ENCODE peak calls at places on chromosomes 1 and 21, in four cellular contexts. Z is COR-L47, C is NCI-H1436 treated with DMSO at 0.1 percent for 48 hours, N is progenitor cell of endocrine pancreas. U is an unnamed sample.

GRCh38 chr1:235679644-235680043 is 30.1 kb upstream of the GNG4 start:
- DNase-seq in Z (no peak), C (no peak), N (no peak), U (no peak)

GRCh38 chr1:177181631-177182291 is 11.0 kb downstream of the BRINP2 start:
- DNase-seq in Z (peak; percentile 65), C (no peak), N (peak; percentile 71), U (peak; percentile 53)

GRCh38 chr1:207861442-207862177 is 49.3 kb downstream of the CD34 start:
- DNase-seq in Z (no peak), C (no peak), N (no peak), U (no peak)

GRCh38 chr21:37270576-37271365 is 3.6 kb upstream of the VPS26C start:
- DNase-seq in Z (no peak), C (no peak), N (no peak), U (no peak)

GRCh38 chr1:2492091-2492490 is 16.0 kb downstream of the PLCH2 start:
- DNase-seq in Z (peak; percentile 54), C (no peak), N (no peak), U (no peak)

GRCh38 chr1:178407662-178408061 is 89.1 kb downstream of the CLEC20A start:
- DNase-seq in Z (no peak), C (no peak), N (no peak), U (no peak)

GRCh38 chr1:100265562-100265930 is 470 bp upstream of the RTCA start:
- DNase-seq in Z (peak; percentile 31), C (no peak), N (no peak), U (no peak)

GRCh38 chr1:39321979-39322378 is 117.5 kb downstream of the MACF1 start:
- DNase-seq in Z (no peak), C (no peak), N (no peak), U (no peak)

GRCh38 chr1:114032271-114033218 is 53.3 kb downstream of the OLFML3 start:
- DNase-seq in Z (no peak), C (no peak), N (no peak), U (no peak)

GRCh38 chr1:33392639-33393038 is 38.3 kb downstream of the PHC2 start:
- DNase-seq in Z (peak; percentile 61), C (peak; percentile 50), N (no peak), U (no peak)

GRCh38 chr1:211791979-211792378 is 38.6 kb downstream of the LPGAT1 start:
- DNase-seq in Z (no peak), C (no peak), N (no peak), U (no peak)

GRCh38 chr1:50603274-50604271 is 180.3 kb upstream of the DMRTA2 start:
- DNase-seq in Z (no peak), C (peak; percentile 46), N (no peak), U (no peak)

GRCh38 chr1:20411196-20411980 is 74.6 kb downstream of the CAMK2N1 start:
- DNase-seq in Z (no peak), C (no peak), N (no peak), U (no peak)

GRCh38 chr1:45550401-45551305 is at the start of gene AKR1A1:
- DNase-seq in Z (peak; percentile 77), C (peak; percentile 49), N (peak; percentile 70), U (peak; percentile 95)

GRCh38 chr1:151993084-151993733 is 450 bp downstream of the S100A10 start:
- DNase-seq in Z (no peak), C (no peak), N (no peak), U (peak; percentile 51)

GRCh38 chr21:35469446-35469845 is 420.3 kb upstream of the RUNX1 start:
- DNase-seq in Z (no peak), C (no peak), N (no peak), U (no peak)

U was measured in right cardiac atrium.